ENCODE peak calls at places on chromosomes 4 and X, in six cellular contexts. Q is tibial nerve, I is A549, L is Peyer's patch, H is spleen, J is stomach. M is an unnamed sample.
A peak's percentile ranks its signal among the peaks of the same experiment; 100 is the strongest.

GRCh38 chr4:36394352-36394903 is 113.0 kb downstream of the DTHD1 start:
- DNase-seq in Q (no peak), I (peak; percentile 10), L (no peak), H (no peak), J (no peak), M (no peak)

GRCh38 chrX:34813618-34814017 is 129.0 kb upstream of the FAM47B start:
- DNase-seq in Q (no peak), I (no peak), L (no peak), H (no peak), J (no peak), M (no peak)

GRCh38 chr4:172900880-172901279 is 267.7 kb upstream of the GALNT7 start:
- DNase-seq in Q (no peak), I (no peak), L (no peak), H (no peak), J (no peak), M (no peak)

GRCh38 chr4:161336016-161336415 is 827.8 kb downstream of the FSTL5 start:
- DNase-seq in Q (no peak), I (no peak), L (no peak), H (no peak), J (no peak), M (no peak)

GRCh38 chr4:88102029-88102428 is 56.4 kb downstream of the ABCG2 start:
- DNase-seq in Q (no peak), I (no peak), L (no peak), H (no peak), J (no peak), M (no peak)

GRCh38 chr4:124105212-124105611 is 607.3 kb downstream of the ANKRD50 start:
- DNase-seq in Q (no peak), I (no peak), L (no peak), H (no peak), J (no peak), M (no peak)

GRCh38 chr4:112189754-112190153 is 41.8 kb upstream of the AP1AR start:
- DNase-seq in Q (no peak), I (peak; percentile 26), L (no peak), H (no peak), J (no peak), M (no peak)

GRCh38 chr4:123478859-123479345 is 82.3 kb downstream of the SPRY1 start:
- DNase-seq in Q (no peak), I (no peak), L (no peak), H (no peak), J (peak; percentile 72), M (no peak)

GRCh38 chrX:119503484-119503861 is 35.2 kb downstream of the SLC25A5 start:
- DNase-seq in Q (no peak), I (no peak), L (peak; percentile 57), H (no peak), J (peak; percentile 53), M (no peak)

GRCh38 chr4:156888762-156889161 is 82.8 kb downstream of the PDGFC start:
- DNase-seq in Q (no peak), I (no peak), L (no peak), H (no peak), J (no peak), M (no peak)

GRCh38 chrX:68238568-68238967 is 194.7 kb downstream of the OPHN1 start:
- DNase-seq in Q (no peak), I (peak; percentile 19), L (no peak), H (no peak), J (no peak), M (no peak)

GRCh38 chr4:95552942-95553550 is 4.3 kb upstream of the UNC5C start:
- DNase-seq in Q (no peak), I (no peak), L (no peak), H (no peak), J (no peak), M (no peak)

GRCh38 chr4:75229783-75230570 is 284.2 kb downstream of the RCHY1 start:
- DNase-seq in Q (no peak), I (no peak), L (no peak), H (no peak), J (no peak), M (no peak)

GRCh38 chr4:68249434-68249833 is 3.9 kb upstream of the TMPRSS11B start:
- DNase-seq in Q (no peak), I (no peak), L (no peak), H (no peak), J (no peak), M (no peak)

GRCh38 chr4:150004481-150004880 is 73.8 kb upstream of the DCLK2 start:
- DNase-seq in Q (no peak), I (peak; percentile 49), L (no peak), H (no peak), J (no peak), M (no peak)

GRCh38 chr4:2298548-2298991 is 36.7 kb upstream of the MXD4 start:
- DNase-seq in Q (no peak), I (no peak), L (no peak), H (peak; percentile 75), J (peak; percentile 15), M (no peak)

GRCh38 chrX:35809816-35810215 is 11.7 kb downstream of the MAGEB16 start:
- DNase-seq in Q (no peak), I (no peak), L (no peak), H (no peak), J (no peak), M (no peak)

GRCh38 chr4:80463509-80463908 is 128.0 kb downstream of the CFAP299 start:
- DNase-seq in Q (no peak), I (no peak), L (no peak), H (no peak), J (no peak), M (no peak)

GRCh38 chr4:111360906-111361305 is 738.0 kb upstream of the PITX2 start:
- DNase-seq in Q (no peak), I (no peak), L (no peak), H (no peak), J (no peak), M (no peak)

GRCh38 chr4:159048166-159048886 is 54.6 kb upstream of the RAPGEF2 start:
- DNase-seq in Q (peak; percentile 46), I (peak; percentile 47), L (peak; percentile 65), H (no peak), J (peak; percentile 77), M (no peak)

GRCh38 chr4:88478247-88478646 is 21.3 kb downstream of the HERC5 start:
- DNase-seq in Q (no peak), I (no peak), L (no peak), H (no peak), J (no peak), M (no peak)

GRCh38 chrX:48945517-48946348 is 11.7 kb downstream of the OTUD5 start:
- DNase-seq in Q (no peak), I (peak; percentile 61), L (no peak), H (peak; percentile 88), J (peak; percentile 58), M (no peak)

DNA sequence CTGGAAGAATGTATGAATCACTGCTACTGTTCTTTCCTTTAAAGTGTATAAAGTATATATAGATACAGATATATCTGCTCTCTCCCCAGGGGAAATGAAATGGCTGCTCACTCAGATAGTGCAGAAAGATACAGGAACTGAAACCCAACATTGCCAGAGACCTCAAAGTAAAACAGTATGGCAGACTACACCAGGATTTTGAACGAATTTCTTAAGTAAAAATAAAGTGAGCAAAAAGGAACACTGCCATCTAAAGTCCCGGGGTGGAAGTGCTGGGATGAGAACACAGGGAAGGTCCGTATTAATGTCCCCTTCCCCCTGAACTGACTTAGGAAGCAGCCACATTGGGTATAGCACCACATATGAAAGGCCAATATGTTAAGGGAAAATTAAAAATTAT is 93.4 kb downstream of the TMA16 start:
- DNase-seq in Q (no peak), I (peak; percentile 11), L (no peak), H (no peak), J (no peak), M (no peak)
- TF ChIP-seq CTCF in Q (no peak), I (no peak), L (no peak), H (peak; percentile 25), J (no peak), M (no peak)

GRCh38 chr4:28373601-28374000 is 1513.0 kb downstream of the STIM2 start:
- DNase-seq in Q (no peak), I (no peak), L (no peak), H (no peak), J (no peak), M (no peak)

GRCh38 chr4:28378109-28378830 is 1517.6 kb downstream of the STIM2 start:
- DNase-seq in Q (no peak), I (peak; percentile 2), L (no peak), H (no peak), J (no peak), M (no peak)
- H3K9me3 ChIP-seq in Q (no peaks in the 10 kb centered on the region), I (no peaks in the 10 kb centered on the region), L (no peaks in the 10 kb centered on the region), H (peaks cover 9% of the 10 kb centered on the region), J (no peaks in the 10 kb centered on the region), M (no peaks in the 10 kb centered on the region)

GRCh38 chr4:128525387-128525786 is 237.8 kb upstream of the PGRMC2 start:
- DNase-seq in Q (no peak), I (no peak), L (no peak), H (no peak), J (no peak), M (no peak)
- TF ChIP-seq POLR2A in Q (no peak), I (no peak), L (no peak), H (no peak), J (no peak), M (no peak)

DNA sequence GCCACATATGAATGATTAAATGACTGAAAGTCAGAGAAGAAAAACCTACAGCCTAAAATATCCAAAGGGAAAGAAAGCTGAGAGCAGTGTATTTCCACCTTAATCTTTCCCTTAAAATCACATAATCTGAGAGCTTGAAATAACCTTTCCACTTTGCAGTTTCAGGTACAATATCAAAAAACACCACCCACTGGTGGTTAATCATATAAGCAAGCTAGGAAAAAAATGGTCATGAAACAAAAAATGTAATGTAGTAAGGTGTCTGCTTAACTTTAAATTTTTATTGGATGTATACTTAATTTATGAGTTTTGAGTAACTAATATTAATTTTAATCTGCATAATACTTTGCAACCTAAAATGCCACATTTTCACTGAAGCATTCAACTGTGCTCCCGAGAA is 3.2 kb downstream of the PRDM5 start:
- DNase-seq in Q (no peak), I (no peak), L (no peak), H (no peak), J (no peak), M (no peak)
- TF ChIP-seq CTCF in Q (no peak), I (peak; percentile 7), L (no peak), H (no peak), J (no peak), M (no peak)

GRCh38 chr4:189869236-189869635 is 71.4 kb upstream of the FRG1 start:
- DNase-seq in Q (no peak), I (no peak), L (no peak), H (no peak), J (no peak), M (no peak)
- H3K9me3 ChIP-seq in Q (no peaks in the 10 kb centered on the region), I (no peaks in the 10 kb centered on the region), L (no peaks in the 10 kb centered on the region), H (no peaks in the 10 kb centered on the region), J (no peaks in the 10 kb centered on the region), M (no peaks in the 10 kb centered on the region)

GRCh38 chr4:98928131-98928504 is 815 bp downstream of the EIF4E start:
- DNase-seq in Q (peak; percentile 54), I (peak; percentile 83), L (peak; percentile 72), H (peak; percentile 90), J (peak; percentile 65), M (peak; percentile 5)

GRCh38 chr4:98930311-98930865 is 1.5 kb upstream of the EIF4E start:
- DNase-seq in Q (no peak), I (no peak), L (no peak), H (no peak), J (no peak), M (no peak)

GRCh38 chr4:98932539-98932938 is 3.6 kb upstream of the EIF4E start:
- DNase-seq in Q (no peak), I (no peak), L (no peak), H (no peak), J (no peak), M (no peak)

GRCh38 chr4:98929341-98930267 is 671 bp upstream of the EIF4E start:
- DNase-seq in Q (peak; percentile 51), I (peak; percentile 91), L (peak; percentile 82), H (peak; percentile 90), J (peak; percentile 71), M (no peak)

GRCh38 chr4:98928505-98929340 is at the start of gene EIF4E:
- DNase-seq in Q (peak; percentile 95), I (peak; percentile 98), L (peak; percentile 95), H (peak; percentile 98), J (peak; percentile 98), M (peak; percentile 85)
- TF ChIP-seq POLR2A in Q (peak; percentile 64), I (no peak), L (no peak), H (no peak), J (no peak), M (no peak)